ENCODE peak calls at places on chromosomes 11 and 22, in eight cellular contexts. O is uterus, M is Panc1, Z is GM12865, Q is K562, Y is PC-3, A is skeletal muscle cell, V is neuronal stem cell. E is an unnamed sample.

GRCh38 chr11:105167244-105167643 is 27.7 kb upstream of the CARD18 start:
- DNase-seq in O (no peak), M (no peak), Z (no peak), Q (no peak), Y (no peak), A (no peak), V (no peak), E (no peak)

GRCh38 chr11:107293677-107294344 is 163.8 kb downstream of the CWF19L2 start:
- DNase-seq in O (no peak), M (no peak), Z (no peak), Q (no peak), Y (no peak), A (no peak), V (no peak), E (no peak)

GRCh38 chr11:128624269-128625170 is 37.2 kb upstream of the ETS1 start:
- DNase-seq in O (no peak), M (no peak), Z (peak; percentile 86), Q (no peak), Y (no peak), A (no peak), V (no peak), E (no peak)

GRCh38 chr11:126602993-126603392 is 247.5 kb downstream of the ST3GAL4 start:
- DNase-seq in O (no peak), M (no peak), Z (no peak), Q (no peak), Y (no peak), A (no peak), V (no peak), E (no peak)

GRCh38 chr22:22770280-22770871 is 117.2 kb upstream of the IGLL5 start:
- DNase-seq in O (no peak), M (no peak), Z (peak; percentile 11), Q (peak; percentile 96), Y (peak; percentile 64), A (no peak), V (peak; percentile 39), E (no peak)

GRCh38 chr11:35619030-35619753 is 932 bp downstream of the FJX1 start:
- DNase-seq in O (peak; percentile 24), M (no peak), Z (peak; percentile 77), Q (peak; percentile 25), Y (peak; percentile 45), A (no peak), V (peak; percentile 56), E (no peak)

GRCh38 chr22:24147666-24148065 is 33.6 kb upstream of the SUSD2 start:
- DNase-seq in O (no peak), M (no peak), Z (no peak), Q (no peak), Y (no peak), A (no peak), V (no peak), E (no peak)

GRCh38 chr11:57647960-57648776 is 1.5 kb downstream of the YPEL4 start:
- DNase-seq in O (no peak), M (no peak), Z (no peak), Q (peak; percentile 92), Y (no peak), A (no peak), V (no peak), E (no peak)

DNA sequence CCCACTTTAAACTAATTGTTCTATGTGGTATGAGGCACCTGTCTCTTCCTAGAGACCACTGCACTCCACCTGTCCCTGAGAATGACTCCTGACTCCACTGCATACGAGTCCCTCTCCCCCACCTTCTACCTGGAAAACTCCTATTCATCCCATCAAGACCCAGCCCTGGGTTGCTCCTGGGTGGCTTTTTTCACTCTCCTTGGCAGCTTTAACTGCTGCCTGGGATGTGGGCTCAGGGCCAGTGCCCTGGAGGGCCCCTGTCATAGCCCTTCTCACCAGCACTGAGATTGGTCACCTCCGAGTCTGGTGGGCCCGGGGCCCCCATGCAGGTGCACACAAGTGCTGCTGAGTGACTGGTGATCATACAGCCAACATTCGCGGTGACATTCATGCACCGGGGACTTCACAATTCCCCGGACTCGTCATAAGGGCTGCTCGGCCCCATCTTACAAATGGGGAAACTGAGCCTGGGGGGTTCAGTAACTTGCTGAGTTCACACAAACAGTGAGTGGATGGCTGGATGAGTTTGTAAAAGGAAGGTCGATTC is 25.9 kb upstream of the TOLLIP start:
- DNase-seq in O (no peak), M (no peak), Z (no peak), Q (no peak), Y (no peak), A (no peak), V (no peak), E (no peak)
- H3K4me3 ChIP-seq in O (no peak overlapping the region), M (peak overlapping the region; percentile 68), Z (peak overlapping the region; percentile 59), Q (no peak overlapping the region), Y (peak overlapping the region; percentile 51), A (peak overlapping the region; percentile 50), V (peak overlapping the region; percentile 46), E (peak overlapping the region; percentile 57)

DNA sequence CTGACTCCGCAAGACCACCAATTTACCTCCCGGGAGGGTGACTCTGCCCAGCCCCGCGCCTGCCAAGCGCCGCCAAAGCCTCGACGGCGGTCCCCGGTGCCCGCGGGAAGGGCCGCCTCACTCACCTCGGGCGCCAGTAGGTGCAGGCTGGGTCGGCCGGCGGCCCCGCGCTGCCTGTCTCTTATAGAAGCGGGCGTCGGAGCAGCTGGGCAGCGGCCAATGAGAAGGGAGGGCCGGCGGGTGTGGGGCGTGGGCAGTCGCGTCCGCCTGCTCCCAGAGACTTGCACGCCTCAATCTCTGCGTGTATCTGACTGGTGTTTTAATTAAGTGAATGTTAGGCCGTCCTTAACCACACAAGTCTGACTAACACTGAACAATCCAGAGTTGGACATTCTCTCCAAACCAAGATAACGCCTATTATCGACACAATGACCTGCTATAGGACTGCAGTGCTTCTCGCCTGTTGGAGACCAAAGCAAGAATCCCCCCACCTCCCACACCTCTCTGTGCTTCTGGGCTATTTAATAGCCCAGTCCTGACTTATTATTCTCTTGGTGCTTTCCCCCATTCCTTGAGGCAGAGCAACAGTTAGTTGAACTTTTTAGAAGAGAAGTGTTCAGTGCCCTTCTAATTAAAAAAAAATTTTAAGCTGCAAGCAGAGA is at the start of gene TPH1:
- DNase-seq in O (peak; percentile 18), M (no peak), Z (no peak), Q (no peak), Y (no peak), A (no peak), V (peak; percentile 26), E (no peak)
- H3K4me3 ChIP-seq in O (peak within 1 kb of the TSS; percentile 5), M (no peak within 1 kb of the TSS), Z (no peak within 1 kb of the TSS), Q (no peak within 1 kb of the TSS), Y (no peak within 1 kb of the TSS), A (no peak within 1 kb of the TSS), V (no peak within 1 kb of the TSS), E (no peak within 1 kb of the TSS)

DNA sequence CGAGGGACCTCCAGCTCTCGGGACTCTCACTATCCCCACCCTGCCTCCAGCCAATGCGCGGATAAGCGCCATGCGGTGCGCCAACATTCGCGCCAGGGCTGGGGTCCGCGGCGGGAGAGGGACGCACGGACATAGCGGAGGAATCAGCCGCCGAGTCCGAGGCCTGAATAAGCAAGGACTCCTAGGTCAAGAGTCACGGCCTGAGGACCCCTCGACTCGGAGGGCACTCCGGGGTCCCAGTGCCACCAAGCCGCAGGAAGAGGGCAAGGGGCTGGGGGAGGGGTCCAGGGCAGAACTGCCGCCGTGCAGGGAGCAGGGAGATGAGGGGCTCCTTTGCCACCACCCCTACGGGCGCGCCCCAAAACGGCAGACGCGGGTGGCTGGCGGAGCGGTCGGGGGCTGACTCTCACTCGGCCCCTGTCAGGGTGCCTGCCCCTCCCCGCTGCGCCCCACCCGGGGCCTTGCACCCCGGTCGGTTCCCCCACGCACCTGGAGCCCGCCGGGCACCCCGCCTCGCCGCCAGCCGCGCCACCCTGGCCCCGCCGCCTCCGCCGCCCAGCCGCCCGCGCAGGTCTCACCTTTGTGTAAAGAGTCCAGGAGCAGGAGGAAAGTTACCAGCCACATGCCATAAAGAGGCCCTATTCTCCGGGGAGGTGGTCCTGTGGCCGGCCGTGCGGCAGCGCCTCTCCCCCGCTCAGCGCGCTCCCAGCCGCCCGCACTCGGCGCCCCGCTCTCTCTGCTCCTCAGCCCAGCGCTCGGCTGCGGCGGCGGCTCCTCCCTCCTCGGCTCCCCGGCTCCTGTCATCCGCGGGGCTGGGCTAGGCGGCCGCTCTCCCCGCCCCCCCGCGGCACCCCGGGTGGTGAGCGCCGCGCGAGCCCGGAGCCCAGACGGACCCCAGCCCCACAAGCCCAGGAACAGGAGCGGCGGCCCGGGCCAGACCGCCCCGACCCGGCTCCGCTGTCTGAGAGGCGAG is at the start of gene DSCAML1:
- DNase-seq in O (no peak), M (no peak), Z (no peak), Q (no peak), Y (no peak), A (no peak), V (no peak), E (no peak)
- H3K4me3 ChIP-seq in O (peak within 1 kb of the TSS; percentile 4), M (no peak within 1 kb of the TSS), Z (no peak within 1 kb of the TSS), Q (no peak within 1 kb of the TSS), Y (no peak within 1 kb of the TSS), A (no peak within 1 kb of the TSS), V (no peak within 1 kb of the TSS), E (no peak within 1 kb of the TSS)

GRCh38 chr11:46352063-46352841 is 5.0 kb downstream of the DGKZ start:
- DNase-seq in O (no peak), M (no peak), Z (peak; percentile 52), Q (peak; percentile 84), Y (peak; percentile 26), A (no peak), V (no peak), E (no peak)

GRCh38 chr11:46351606-46352005 is 4.3 kb downstream of the DGKZ start:
- DNase-seq in O (no peak), M (no peak), Z (no peak), Q (no peak), Y (no peak), A (no peak), V (no peak), E (no peak)

GRCh38 chr11:46348986-46349401 is 1.7 kb downstream of the DGKZ start:
- DNase-seq in O (no peak), M (no peak), Z (peak; percentile 68), Q (no peak), Y (no peak), A (no peak), V (no peak), E (peak; percentile 67)

GRCh38 chr11:46350695-46351094 is 3.4 kb downstream of the DGKZ start:
- DNase-seq in O (no peak), M (no peak), Z (no peak), Q (no peak), Y (no peak), A (no peak), V (no peak), E (no peak)

DNA sequence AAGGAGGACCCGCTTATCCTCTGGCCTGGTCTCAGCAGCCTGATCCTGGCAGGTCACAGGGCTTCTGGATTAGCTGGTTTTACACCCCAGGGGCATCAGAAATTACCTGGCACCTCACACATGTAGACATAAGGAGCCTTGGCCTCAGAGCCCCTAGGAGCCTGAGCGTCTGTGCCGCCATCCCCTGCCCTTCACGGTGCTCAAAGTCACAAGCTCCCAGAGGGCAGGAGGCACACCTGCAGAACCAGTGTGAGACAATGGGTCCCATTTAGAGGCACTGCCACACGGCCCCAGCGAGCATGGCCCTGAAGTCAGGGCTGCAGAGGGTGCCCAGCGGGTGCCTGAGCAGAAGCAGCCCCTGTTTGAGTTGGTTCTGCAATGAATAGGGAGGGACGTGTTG is 3.9 kb downstream of the DGKZ start:
- DNase-seq in O (no peak), M (no peak), Z (no peak), Q (no peak), Y (no peak), A (no peak), V (no peak), E (no peak)
- H3K4me3 ChIP-seq in O (no peak overlapping the region), M (no peak overlapping the region), Z (no peak overlapping the region), Q (no peak overlapping the region), Y (no peak overlapping the region), A (no peak overlapping the region), V (no peak overlapping the region), E (no peak overlapping the region)

GRCh38 chr22:32819120-32819519 is 17.6 kb downstream of the TIMP3 start:
- DNase-seq in O (no peak), M (no peak), Z (no peak), Q (no peak), Y (no peak), A (no peak), V (no peak), E (no peak)
- H3K4me3 ChIP-seq in O (no peak overlapping the region), M (no peak overlapping the region), Z (no peak overlapping the region), Q (no peak overlapping the region), Y (no peak overlapping the region), A (no peak overlapping the region), V (no peak overlapping the region), E (no peak overlapping the region)